ENCODE peak calls at places on chromosomes 11 and 22, in ten cellular contexts. X, B, S, Z, H, E, J, O, N and V are unnamed samples.

GRCh38 chr11:2158291-2158737 is 2.7 kb downstream of the INS start:
- DNase-seq in X (no peak), B (no peak), S (no peak), Z (no peak), H (no peak), E (no peak), J (no peak), O (no peak), N (no peak), V (no peak)

GRCh38 chr11:26849009-26849408 is 127.1 kb upstream of the SLC5A12 start:
- DNase-seq in X (no peak), B (no peak), S (peak; percentile 8), Z (no peak), H (peak; percentile 29), E (no peak), J (no peak), O (peak; percentile 34), N (peak; percentile 61), V (no peak)

GRCh38 chr11:68390315-68390714 is 70.2 kb upstream of the PPP6R3 start:
- DNase-seq in X (no peak), B (no peak), S (no peak), Z (no peak), H (no peak), E (no peak), J (no peak), O (no peak), N (no peak), V (no peak)

GRCh38 chr22:39556970-39557811 is 13.4 kb upstream of the CACNA1I start:
- DNase-seq in X (no peak), B (no peak), S (no peak), Z (no peak), H (no peak), E (no peak), J (no peak), O (no peak), N (no peak), V (no peak)

GRCh38 chr11:46331653-46331984 is 15.6 kb upstream of the DGKZ start:
- DNase-seq in X (no peak), B (no peak), S (no peak), Z (no peak), H (no peak), E (no peak), J (no peak), O (no peak), N (no peak), V (no peak)

GRCh38 chr11:122202161-122202950 is 86.3 kb upstream of the BLID start:
- DNase-seq in X (no peak), B (no peak), S (peak; percentile 27), Z (no peak), H (peak; percentile 47), E (no peak), J (no peak), O (peak; percentile 30), N (peak; percentile 88), V (peak; percentile 67)

GRCh38 chr11:73797457-73797856 is 9.8 kb downstream of the MRPL48 start:
- DNase-seq in X (no peak), B (no peak), S (peak; percentile 75), Z (no peak), H (no peak), E (no peak), J (no peak), O (no peak), N (no peak), V (no peak)

GRCh38 chr11:79363861-79364378 is 76.9 kb downstream of the TENM4 start:
- DNase-seq in X (no peak), B (no peak), S (no peak), Z (no peak), H (no peak), E (no peak), J (no peak), O (no peak), N (no peak), V (no peak)

GRCh38 chr22:25023879-25024278 is 71.4 kb downstream of the KIAA1671 start:
- DNase-seq in X (no peak), B (no peak), S (no peak), Z (no peak), H (no peak), E (no peak), J (no peak), O (no peak), N (peak; percentile 18), V (no peak)

GRCh38 chr11:123525511-123525918 is 95.4 kb downstream of the GRAMD1B start:
- DNase-seq in X (no peak), B (no peak), S (no peak), Z (no peak), H (no peak), E (no peak), J (no peak), O (no peak), N (peak; percentile 10), V (no peak)

GRCh38 chr11:73851046-73851764 is 25.4 kb downstream of the COA4 start:
- DNase-seq in X (no peak), B (no peak), S (no peak), Z (no peak), H (no peak), E (no peak), J (peak; percentile 29), O (no peak), N (no peak), V (no peak)

GRCh38 chr11:88555829-88556202 is 218.3 kb upstream of the CTSC start:
- DNase-seq in X (no peak), B (no peak), S (no peak), Z (no peak), H (no peak), E (no peak), J (no peak), O (no peak), N (peak; percentile 90), V (no peak)

GRCh38 chr11:15969281-15969680 is 387.1 kb downstream of the SOX6 start:
- DNase-seq in X (peak; percentile 70), B (no peak), S (peak; percentile 81), Z (peak; percentile 45), H (peak; percentile 68), E (peak; percentile 49), J (peak; percentile 15), O (peak; percentile 29), N (peak; percentile 73), V (no peak)

GRCh38 chr11:1336836-1337646 is 27.6 kb upstream of the TOLLIP start:
- DNase-seq in X (peak; percentile 28), B (peak; percentile 82), S (peak; percentile 28), Z (peak; percentile 41), H (peak; percentile 62), E (peak; percentile 42), J (no peak), O (peak; percentile 65), N (no peak), V (peak; percentile 76)

GRCh38 chr11:119417726-119418540 is 5.0 kb downstream of the THY1 start:
- DNase-seq in X (no peak), B (no peak), S (no peak), Z (no peak), H (no peak), E (no peak), J (peak; percentile 12), O (peak; percentile 39), N (peak; percentile 97), V (no peak)

GRCh38 chr11:2208691-2209369 is 37.2 kb upstream of the TH start:
- DNase-seq in X (no peak), B (peak; percentile 69), S (peak; percentile 73), Z (peak; percentile 9), H (peak; percentile 18), E (no peak), J (no peak), O (peak; percentile 19), N (no peak), V (no peak)

GRCh38 chr11:75966546-75967287 is 151.7 kb downstream of the UVRAG start:
- DNase-seq in X (no peak), B (no peak), S (no peak), Z (no peak), H (no peak), E (no peak), J (peak; percentile 20), O (no peak), N (peak; percentile 92), V (no peak)

GRCh38 chr11:17595526-17596309 is 48.7 kb downstream of the OTOG start:
- DNase-seq in X (no peak), B (peak; percentile 70), S (peak; percentile 1), Z (no peak), H (peak; percentile 5), E (no peak), J (no peak), O (no peak), N (no peak), V (no peak)

GRCh38 chr11:96188625-96189006 is 154.4 kb downstream of the MAML2 start:
- DNase-seq in X (peak; percentile 69), B (no peak), S (no peak), Z (no peak), H (no peak), E (no peak), J (peak; percentile 35), O (no peak), N (peak; percentile 66), V (no peak)

GRCh38 chr22:22803285-22803853 is 84.2 kb upstream of the IGLL5 start:
- DNase-seq in X (no peak), B (no peak), S (no peak), Z (no peak), H (no peak), E (no peak), J (no peak), O (no peak), N (no peak), V (no peak)
- TF ChIP-seq CTCF in X (no peak), B (no peak), S (no peak), Z (no peak), H (no peak), E (no peak), J (no peak), O (no peak), N (no peak), V (no peak)

DNA sequence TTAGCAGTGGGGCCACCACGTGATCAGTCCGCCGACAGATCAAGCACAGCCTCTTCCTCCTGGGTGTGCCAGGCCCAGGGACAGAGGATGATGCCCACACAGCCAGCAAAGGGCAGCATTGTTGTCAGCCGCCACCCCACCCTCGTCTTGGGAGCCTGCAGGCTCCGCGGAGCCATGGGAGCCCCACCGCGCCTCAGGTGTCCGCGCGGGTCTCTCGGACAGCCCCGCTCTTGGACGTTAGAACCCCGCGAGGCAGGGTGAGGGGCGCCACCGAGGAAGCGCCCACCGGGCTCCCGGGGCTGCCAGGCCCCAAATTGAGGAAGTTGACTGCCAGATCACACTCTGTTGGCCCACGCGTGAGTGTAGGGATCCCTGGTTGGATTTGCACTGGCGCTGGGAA is 83.9 kb upstream of the MS4A8 start:
- DNase-seq in X (no peak), B (no peak), S (no peak), Z (no peak), H (no peak), E (no peak), J (no peak), O (no peak), N (no peak), V (no peak)
- TF ChIP-seq CTCF in X (no peak), B (no peak), S (no peak), Z (no peak), H (no peak), E (no peak), J (no peak), O (no peak), N (no peak), V (no peak)

GRCh38 chr11:45180158-45180887 is 33.9 kb downstream of the PRDM11 start:
- DNase-seq in X (peak; percentile 31), B (no peak), S (peak; percentile 72), Z (peak; percentile 73), H (peak; percentile 60), E (peak; percentile 48), J (no peak), O (peak; percentile 58), N (no peak), V (peak; percentile 71)
- TF ChIP-seq CTCF in X (peak; percentile 25), B (peak; percentile 27), S (peak; percentile 70), Z (peak; percentile 49), H (no peak), E (peak; percentile 2), J (no peak), O (peak; percentile 58), N (peak; percentile 25), V (peak; percentile 24)

GRCh38 chr11:93361435-93361834 is 30.9 kb downstream of the DEUP1 start:
- DNase-seq in X (no peak), B (no peak), S (no peak), Z (no peak), H (no peak), E (no peak), J (no peak), O (no peak), N (no peak), V (no peak)
- TF ChIP-seq CTCF in X (no peak), B (no peak), S (no peak), Z (no peak), H (no peak), E (no peak), J (no peak), O (no peak), N (no peak), V (no peak)